ENCODE peak calls at places on chromosomes 11 and 22, in nine cellular contexts. E, Z, X, Y, V, G, A, J and F are unnamed samples.

GRCh38 chr11:93484716-93485115 is 58.5 kb downstream of the SMCO4 start:
- DNase-seq in G (no peak), X (peak; percentile 74), Y (peak; percentile 24), A (peak; percentile 47), Z (peak; percentile 10), J (no peak), V (no peak), E (no peak), F (no peak)

GRCh38 chr11:92527467-92527866 is 302.8 kb downstream of the FAT3 start:
- DNase-seq in V (no peak), E (no peak), Y (peak; percentile 1), J (no peak), A (no peak), X (no peak), G (no peak), Z (peak; percentile 0), F (no peak)

GRCh38 chr11:16791494-16791961 is 53.1 kb downstream of the C11orf58 start:
- DNase-seq in G (no peak), X (peak; percentile 93), V (no peak), E (no peak), A (peak; percentile 96), Z (peak; percentile 97), J (peak; percentile 62), Y (peak; percentile 95), F (peak; percentile 92)

GRCh38 chr11:124376280-124376679 is 8.0 kb downstream of the OR8B2 start:
- DNase-seq in G (no peak), Z (no peak), J (no peak), E (no peak), A (no peak), X (no peak), Y (no peak), V (no peak), F (no peak)

GRCh38 chr22:30863161-30863833 is 105.3 kb downstream of the MORC2 start:
- DNase-seq in E (no peak), Y (no peak), V (peak; percentile 66), G (no peak), X (peak; percentile 16), Z (no peak), J (no peak), A (no peak), F (no peak)

GRCh38 chr11:79013509-79013908 is 427.3 kb downstream of the TENM4 start:
- DNase-seq in G (no peak), X (peak; percentile 62), V (no peak), Z (peak; percentile 23), E (no peak), A (no peak), J (no peak), Y (peak; percentile 8), F (peak; percentile 53)

GRCh38 chr11:69965821-69966582 is 112.1 kb upstream of the ANO1 start:
- DNase-seq in Y (no peak), V (no peak), A (no peak), E (peak; percentile 43), J (no peak), Z (no peak), G (no peak), X (no peak), F (no peak)

GRCh38 chr11:58765078-58765477 is 33.3 kb upstream of the GLYAT start:
- DNase-seq in Y (no peak), E (no peak), A (no peak), Z (no peak), J (no peak), V (no peak), X (no peak), G (no peak), F (no peak)

GRCh38 chr11:103228807-103229206 is 119.6 kb downstream of the DYNC2H1 start:
- DNase-seq in J (no peak), Y (peak; percentile 5), Z (no peak), A (no peak), E (no peak), X (peak; percentile 35), G (no peak), V (peak; percentile 57), F (no peak)

GRCh38 chr22:42066133-42066761 is 4.4 kb downstream of the NAGA start:
- DNase-seq in J (no peak), X (no peak), V (no peak), Z (no peak), A (no peak), G (no peak), Y (no peak), E (peak; percentile 25), F (no peak)

GRCh38 chr22:40040927-40041326 is 46.2 kb downstream of the FAM83F start:
- DNase-seq in E (no peak), V (no peak), J (no peak), A (peak; percentile 16), Y (peak; percentile 88), X (peak; percentile 74), G (no peak), Z (peak; percentile 80), F (peak; percentile 37)

GRCh38 chr11:111878385-111878765 is 590 bp downstream of the FDXACB1 start:
- DNase-seq in Y (peak; percentile 43), E (no peak), V (no peak), J (no peak), X (peak; percentile 36), Z (peak; percentile 42), A (no peak), G (no peak), F (peak; percentile 10)
- TF ChIP-seq CTCF in Y (no peak), E (no peak), V (no peak), J (no peak), X (no peak), Z (no peak), A (no peak), G (no peak), F (no peak)

GRCh38 chr11:117231637-117232021 is 244 bp downstream of the PCSK7 start:
- DNase-seq in G (no peak), E (no peak), J (no peak), Z (no peak), V (no peak), A (no peak), X (no peak), Y (no peak), F (no peak)

GRCh38 chr11:117230286-117230961 is 1.4 kb downstream of the PCSK7 start:
- DNase-seq in Z (no peak), X (peak; percentile 73), G (no peak), Y (no peak), E (no peak), A (peak; percentile 13), V (no peak), J (no peak), F (no peak)

GRCh38 chr11:117232911-117233409 is 489 bp downstream of the RNF214 start:
- DNase-seq in G (peak; percentile 43), E (peak; percentile 72), X (no peak), Z (no peak), V (peak; percentile 68), A (no peak), Y (no peak), J (no peak), F (no peak)

GRCh38 chr11:117230981-117231636 is 764 bp downstream of the PCSK7 start:
- DNase-seq in A (no peak), Z (no peak), E (no peak), J (no peak), Y (no peak), V (no peak), G (no peak), X (no peak), F (no peak)

DNA sequence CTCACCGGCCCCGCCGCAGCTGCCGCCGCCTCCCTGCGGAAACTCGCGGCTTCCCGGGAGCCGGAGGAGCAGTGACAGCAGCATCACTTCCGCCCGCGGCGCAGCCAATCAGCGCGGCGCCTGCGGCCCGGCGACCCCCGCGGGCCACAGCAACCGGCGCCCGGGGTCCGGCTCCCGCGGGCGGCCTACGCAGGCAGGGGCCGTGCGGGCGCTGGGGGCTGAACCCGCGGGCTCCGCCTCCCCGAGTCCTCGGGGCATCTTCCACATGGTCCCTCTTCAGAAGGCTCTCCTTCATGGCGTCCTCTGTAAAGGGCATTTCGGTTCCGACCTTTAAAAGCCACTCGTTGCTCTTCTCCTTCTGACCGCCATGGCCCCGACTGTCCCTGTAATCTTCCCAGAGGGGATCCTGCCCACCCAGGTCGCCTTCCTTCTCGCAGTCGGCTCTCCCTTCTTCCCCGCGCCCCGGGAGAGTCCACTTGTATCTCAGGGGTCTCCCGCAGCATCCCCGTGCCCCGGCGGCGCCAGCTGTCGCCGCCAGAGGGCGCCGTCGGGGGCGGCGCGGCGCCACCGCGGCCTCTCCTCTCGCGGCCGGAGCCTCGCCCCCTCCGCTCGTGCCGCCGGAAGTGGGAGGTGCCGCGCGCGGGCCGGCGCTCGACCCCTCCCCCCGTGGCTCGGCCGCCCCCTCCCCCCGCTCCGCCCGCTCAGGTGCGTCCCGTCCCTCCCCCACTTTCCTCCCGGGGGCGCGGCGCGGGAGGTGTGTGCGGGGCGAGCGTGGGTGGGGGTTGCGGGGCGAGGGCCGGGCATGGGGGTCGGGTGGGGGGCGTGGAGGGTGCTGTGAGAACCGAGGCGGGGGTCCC is at the start of the genes PCSK7 and RNF214:
- DNase-seq in Y (peak; percentile 81), A (peak; percentile 63), G (peak; percentile 79), V (peak; percentile 91), X (peak; percentile 51), J (no peak), E (peak; percentile 91), Z (peak; percentile 71), F (peak; percentile 48)
- TF ChIP-seq CTCF in Y (peak; percentile 57), A (peak; percentile 76), G (peak; percentile 86), V (peak; percentile 97), X (peak; percentile 36), J (peak; percentile 87), E (peak; percentile 97), Z (peak; percentile 36), F (peak; percentile 91)

GRCh38 chr11:73058989-73059674 is 83.0 kb downstream of the FCHSD2 start:
- DNase-seq in V (no peak), A (no peak), E (no peak), J (no peak), Y (no peak), X (no peak), G (no peak), Z (no peak), F (no peak)
- TF ChIP-seq CTCF in V (no peak), A (no peak), E (no peak), J (no peak), Y (no peak), X (no peak), G (no peak), Z (no peak), F (no peak)

DNA sequence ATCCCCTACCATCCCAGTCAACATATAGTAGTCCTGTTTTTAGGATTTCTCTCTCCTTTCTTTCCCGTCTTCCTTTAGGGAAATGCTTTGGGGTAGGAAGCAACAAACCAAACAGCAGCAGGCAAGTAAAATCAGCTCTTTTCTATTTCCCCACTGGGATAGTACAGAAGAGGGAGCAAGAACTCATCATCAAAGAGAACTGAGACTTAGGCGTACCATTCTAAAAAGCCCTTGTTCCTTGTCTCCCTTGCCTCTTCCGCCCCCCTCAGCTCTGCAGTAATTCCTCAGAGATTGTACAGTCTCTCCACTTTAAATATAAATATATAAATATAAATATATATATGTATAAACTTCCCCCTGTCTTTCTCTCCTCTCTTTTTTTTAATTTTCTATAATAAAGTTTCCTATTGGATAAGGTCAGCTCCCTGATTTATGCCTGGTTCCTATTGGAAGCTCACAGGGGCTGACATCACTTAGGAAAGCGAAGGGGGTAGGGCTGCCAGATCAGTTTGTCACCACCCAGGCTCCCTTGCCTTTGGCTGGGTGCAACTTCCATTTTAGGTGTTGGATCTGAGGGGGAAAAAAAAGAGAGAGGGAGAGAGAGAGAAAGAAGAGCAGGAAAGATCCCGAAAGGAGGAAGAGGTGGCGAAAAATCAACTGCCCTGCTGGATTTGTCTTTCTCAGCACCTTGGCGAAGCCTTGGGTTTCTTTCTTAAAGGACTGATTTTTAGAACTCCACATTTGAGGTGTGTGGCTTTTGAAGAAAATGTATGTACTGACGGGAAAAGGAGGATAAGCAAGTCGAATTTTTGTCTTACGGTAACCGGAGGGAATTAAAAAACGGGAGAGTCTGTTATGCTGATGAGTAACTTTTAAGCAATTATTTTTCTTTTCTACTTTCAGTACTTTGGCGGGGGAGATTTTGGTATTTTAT is at the start of gene CTNND1:
- DNase-seq in V (peak; percentile 91), X (peak; percentile 98), E (peak; percentile 84), A (peak; percentile 99), Z (peak; percentile 99), G (peak; percentile 75), Y (peak; percentile 99), J (peak; percentile 74), F (peak; percentile 96)
- TF ChIP-seq CTCF in V (peak; percentile 12), X (no peak), E (no peak), A (peak; percentile 11), Z (no peak), G (no peak), Y (peak; percentile 2), J (no peak), F (no peak)